ENCODE peak calls at places on chromosomes 11 and 22, in four cellular contexts. L, D, W and V are unnamed samples.
A peak's percentile ranks its signal among the peaks of the same experiment; 100 is the strongest.

GRCh38 chr11:119373059-119373875 is 8.2 kb downstream of the USP2 start:
- DNase-seq in L (no peak), D (no peak), W (no peak), V (no peak)

GRCh38 chr11:17770917-17771316 is 36.3 kb downstream of the KCNC1 start:
- DNase-seq in L (peak; percentile 5), D (no peak), W (no peak), V (no peak)

GRCh38 chr11:133966924-133967598 is 10.3 kb upstream of the IGSF9B start:
- DNase-seq in L (no peak), D (no peak), W (peak; percentile 56), V (no peak)

GRCh38 chr22:42443240-42444059 is 11.2 kb upstream of the NFAM1 start:
- DNase-seq in L (no peak), D (no peak), W (no peak), V (no peak)

GRCh38 chr11:65829459-65829858 is 4.3 kb upstream of the SNX32 start:
- DNase-seq in L (no peak), D (no peak), W (no peak), V (no peak)

GRCh38 chr11:68106165-68106940 is 14.8 kb downstream of the CHKA start:
- DNase-seq in L (no peak), D (no peak), W (no peak), V (no peak)

GRCh38 chr11:97754976-97755375 is 1265.8 kb upstream of the CNTN5 start:
- DNase-seq in L (peak; percentile 16), D (no peak), W (no peak), V (no peak)

GRCh38 chr22:34645375-34645774 is 420.6 kb upstream of the ISX start:
- DNase-seq in L (no peak), D (no peak), W (no peak), V (no peak)

GRCh38 chr22:17194213-17194612 is 25.0 kb downstream of the ADA2 start:
- DNase-seq in L (no peak), D (no peak), W (no peak), V (no peak)

GRCh38 chr11:2883717-2884423 is 1.7 kb downstream of the CDKN1C start:
- DNase-seq in L (no peak), D (no peak), W (peak; percentile 46), V (no peak)

GRCh38 chr22:45969414-45969799 is 7.6 kb downstream of the WNT7B start:
- DNase-seq in L (no peak), D (no peak), W (no peak), V (no peak)

GRCh38 chr11:86518211-86518610 is 143.5 kb downstream of the CCDC81 start:
- DNase-seq in L (no peak), D (no peak), W (no peak), V (no peak)

GRCh38 chr22:29706493-29706892 is 13.3 kb upstream of the CABP7 start:
- DNase-seq in L (no peak), D (no peak), W (no peak), V (no peak)

GRCh38 chr11:122099345-122100045 is 16.5 kb downstream of the BLID start:
- DNase-seq in L (peak; percentile 63), D (no peak), W (no peak), V (no peak)

GRCh38 chr11:2794419-2794795 is 91.2 kb downstream of the CDKN1C start:
- DNase-seq in L (no peak), D (no peak), W (no peak), V (no peak)

GRCh38 chr11:111469200-111469599 is 43.0 kb downstream of the BTG4 start:
- DNase-seq in L (peak; percentile 65), D (no peak), W (no peak), V (no peak)

DNA sequence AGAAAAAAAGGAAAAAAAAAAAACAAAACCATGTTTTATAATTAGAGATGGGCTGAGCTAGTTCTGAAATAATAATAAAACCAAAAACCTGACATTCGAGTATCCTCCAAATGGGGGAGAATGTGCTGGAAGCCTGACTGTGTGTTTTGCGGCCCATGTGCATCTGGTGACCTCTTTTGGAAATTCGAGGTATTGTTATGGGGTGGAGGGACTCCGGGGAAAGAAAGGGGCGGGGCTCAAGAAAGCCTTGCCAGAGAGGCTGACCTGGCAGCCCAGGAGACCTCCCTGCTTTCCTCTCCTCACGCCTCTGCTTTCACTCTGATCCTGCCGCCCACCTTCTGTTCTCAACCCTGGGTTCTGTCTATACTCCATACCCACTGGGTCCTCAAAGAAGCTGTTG is 72.9 kb downstream of the CTTN start:
- DNase-seq in L (peak; percentile 53), D (no peak), W (no peak), V (no peak)
- TF ChIP-seq CTCF in L (peak; percentile 45), D (peak; percentile 67), W (no peak), V (peak; percentile 62)

GRCh38 chr11:34105079-34105956 is at the start of gene NAT10:
- DNase-seq in L (peak; percentile 99), D (peak; percentile 99), W (peak; percentile 98), V (peak; percentile 99)
- TF ChIP-seq CTCF in L (no peak), D (no peak), W (no peak), V (peak; percentile 40)

DNA sequence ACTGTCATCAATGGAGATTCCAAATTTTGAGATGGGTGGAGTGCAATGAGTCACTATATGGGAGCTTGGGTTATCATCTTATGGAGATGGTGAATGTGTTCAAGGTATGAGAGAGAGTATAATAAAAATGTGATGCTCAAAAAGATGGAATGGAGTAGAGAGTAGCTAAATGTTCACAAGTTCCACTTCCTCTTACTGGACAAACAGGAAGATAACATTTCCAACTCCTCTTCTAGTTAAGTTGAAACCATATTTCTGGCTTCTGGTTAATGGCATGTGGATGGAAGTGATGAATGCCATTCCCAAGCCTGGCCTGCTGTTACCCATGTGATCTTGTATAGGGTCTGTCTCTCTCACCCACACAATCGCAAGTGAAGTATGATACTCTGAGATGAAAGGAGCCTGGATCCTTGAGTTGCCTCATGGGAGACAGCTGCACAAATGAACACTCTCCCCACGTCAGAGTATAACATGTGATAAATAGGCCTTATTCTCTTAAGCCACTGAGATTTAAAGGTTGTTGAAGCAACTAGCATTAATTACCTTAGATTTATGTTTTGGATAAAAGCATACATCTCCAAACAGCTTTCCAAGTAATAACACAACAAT is 111.0 kb downstream of the RAB38 start:
- DNase-seq in L (no peak), D (no peak), W (no peak), V (no peak)
- TF ChIP-seq CTCF in L (no peak), D (no peak), W (no peak), V (no peak)

GRCh38 chr11:41659990-41660389 is 200.5 kb upstream of the LRRC4C start:
- DNase-seq in L (peak; percentile 28), D (no peak), W (no peak), V (no peak)

GRCh38 chr11:41665633-41666032 is 206.2 kb upstream of the LRRC4C start:
- DNase-seq in L (no peak), D (no peak), W (no peak), V (no peak)

DNA sequence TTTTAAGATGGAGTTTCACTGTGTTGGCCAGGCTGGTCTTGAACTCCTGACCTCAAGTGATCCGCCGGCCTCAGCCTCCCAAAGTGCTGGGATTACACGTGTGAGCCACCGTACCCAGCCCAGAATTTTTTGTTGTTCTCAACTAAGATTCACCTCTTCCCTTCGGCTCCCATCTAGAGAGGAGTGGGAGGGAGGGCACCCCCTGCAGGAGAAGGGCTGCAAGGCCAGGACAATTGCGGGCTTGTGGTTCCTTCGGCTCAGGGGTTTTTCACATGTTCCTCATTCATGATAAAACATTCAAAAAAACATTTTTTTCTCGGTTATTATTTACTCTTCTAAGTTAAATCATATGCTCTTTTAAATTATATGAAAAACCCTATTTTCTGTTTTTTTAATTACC is 201.1 kb upstream of the LRRC4C start:
- DNase-seq in L (no peak), D (no peak), W (no peak), V (no peak)
- TF ChIP-seq CTCF in L (peak; percentile 16), D (peak; percentile 13), W (no peak), V (no peak)

GRCh38 chr11:5384335-5384734 is 723 bp downstream of the OR51M1 start:
- DNase-seq in L (no peak), D (no peak), W (no peak), V (no peak)

GRCh38 chr11:5394091-5394490 is 10.5 kb downstream of the OR51M1 start:
- DNase-seq in L (no peak), D (no peak), W (no peak), V (no peak)

DNA sequence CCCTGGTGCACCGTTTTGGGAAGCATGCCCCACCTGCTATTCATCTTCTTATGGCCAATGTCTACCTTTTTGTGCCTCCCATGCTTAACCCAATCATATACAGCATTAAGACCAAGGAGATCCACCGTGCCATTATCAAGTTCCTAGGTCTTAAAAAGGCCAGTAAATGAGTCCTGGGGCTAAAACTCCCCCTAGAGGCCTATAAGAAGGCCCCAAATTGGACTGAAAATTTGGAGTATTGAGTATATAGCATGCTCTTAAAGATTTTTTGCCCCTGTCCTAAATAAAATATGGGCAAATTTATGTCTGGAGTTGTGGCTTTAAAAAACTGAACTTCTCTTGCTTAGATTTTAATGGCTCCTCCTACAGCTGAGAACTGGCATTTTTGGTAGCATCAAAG is 6.6 kb downstream of the OR51M1 start:
- DNase-seq in L (no peak), D (no peak), W (no peak), V (no peak)
- TF ChIP-seq CTCF in L (no peak), D (peak; percentile 9), W (no peak), V (peak; percentile 20)

GRCh38 chr11:78177216-78177615 is 11.2 kb downstream of the KCTD21 start:
- DNase-seq in L (no peak), D (no peak), W (no peak), V (no peak)
- TF ChIP-seq CTCF in L (no peak), D (no peak), W (no peak), V (no peak)

GRCh38 chr11:43712676-43713075 is 32.1 kb downstream of the HSD17B12 start:
- DNase-seq in L (no peak), D (no peak), W (no peak), V (no peak)

GRCh38 chr11:43706631-43707030 is 26.1 kb downstream of the HSD17B12 start:
- DNase-seq in L (no peak), D (no peak), W (no peak), V (no peak)

GRCh38 chr11:43709689-43710088 is 29.2 kb downstream of the HSD17B12 start:
- DNase-seq in L (no peak), D (no peak), W (no peak), V (no peak)

GRCh38 chr11:43708776-43709175 is 28.2 kb downstream of the HSD17B12 start:
- DNase-seq in L (peak; percentile 18), D (no peak), W (no peak), V (no peak)
- TF ChIP-seq CTCF in L (no peak), D (no peak), W (peak; percentile 51), V (peak; percentile 17)